ENCODE peak calls at places on chromosomes 12 and 14, in eight cellular contexts. G, W, F, I, Z, X, O and U are unnamed samples.

GRCh38 chr14:21086908-21087293 is 11.6 kb downstream of the ZNF219 start:
- DNase-seq in Z (no peak), W (no peak), F (no peak), X (no peak), O (no peak), G (no peak), I (no peak), U (no peak)

GRCh38 chr14:93318927-93319326 is 13.9 kb downstream of the BTBD7 start:
- DNase-seq in G (peak; percentile 75), O (no peak), Z (no peak), I (no peak), F (no peak), X (peak; percentile 7), W (no peak), U (no peak)

GRCh38 chr12:30617568-30617967 is 78.1 kb downstream of the IPO8 start:
- DNase-seq in Z (no peak), O (no peak), G (no peak), I (no peak), X (no peak), F (no peak), W (no peak), U (no peak)

GRCh38 chr12:27277846-27278260 is 33.8 kb downstream of the STK38L start:
- DNase-seq in G (peak; percentile 73), W (peak; percentile 95), I (peak; percentile 73), Z (no peak), O (peak; percentile 2), X (peak; percentile 65), F (no peak), U (peak; percentile 61)

GRCh38 chr14:72552236-72552635 is 341.7 kb downstream of the DPF3 start:
- DNase-seq in Z (no peak), G (no peak), O (no peak), F (no peak), W (no peak), X (no peak), I (no peak), U (no peak)

GRCh38 chr14:102264775-102265174 is 40.2 kb downstream of the MOK start:
- DNase-seq in O (no peak), X (no peak), Z (no peak), G (no peak), W (peak; percentile 49), F (no peak), I (no peak), U (no peak)

GRCh38 chr12:26680724-26681455 is 152.1 kb downstream of the ITPR2 start:
- DNase-seq in G (no peak), W (peak; percentile 72), X (peak; percentile 5), I (no peak), Z (no peak), O (no peak), F (no peak), U (no peak)

GRCh38 chr12:52204095-52204930 is 12.5 kb upstream of the KRT80 start:
- DNase-seq in X (peak; percentile 65), Z (no peak), O (no peak), W (no peak), I (no peak), F (no peak), G (no peak), U (peak; percentile 52)

GRCh38 chr12:6020930-6021329 is 75.9 kb upstream of the ANO2 start:
- DNase-seq in X (no peak), I (no peak), G (no peak), F (no peak), W (no peak), Z (no peak), O (no peak), U (no peak)

GRCh38 chr12:67927231-67927630 is 62.0 kb upstream of the IFNG-AS1 start:
- DNase-seq in W (no peak), I (no peak), O (no peak), X (no peak), F (no peak), Z (no peak), G (no peak), U (no peak)

GRCh38 chr14:98028156-98028555 is 1231.0 kb downstream of the VRK1 start:
- DNase-seq in W (no peak), Z (no peak), O (no peak), F (no peak), I (no peak), G (no peak), X (no peak), U (no peak)

GRCh38 chr12:52771088-52771487 is 6.1 kb downstream of the KRT76 start:
- DNase-seq in W (no peak), F (no peak), O (no peak), G (no peak), I (no peak), Z (no peak), X (no peak), U (no peak)

GRCh38 chr12:124273630-124274029 is 21.3 kb upstream of the RFLNA start:
- DNase-seq in Z (peak; percentile 59), O (peak; percentile 34), W (peak; percentile 53), F (no peak), G (peak; percentile 58), X (peak; percentile 66), I (peak; percentile 66), U (peak; percentile 68)

GRCh38 chr14:94113073-94113472 is 2.5 kb downstream of the IFI27 start:
- DNase-seq in X (no peak), W (no peak), O (no peak), G (no peak), Z (no peak), I (no peak), F (no peak), U (no peak)

GRCh38 chr14:85587152-85587697 is 57.3 kb downstream of the FLRT2 start:
- DNase-seq in G (peak; percentile 64), O (no peak), F (no peak), I (no peak), X (peak; percentile 84), W (peak; percentile 65), Z (no peak), U (no peak)